ENCODE peak calls at places on chromosomes 11 and 22, in seven cellular contexts. B is HepG2, S is GM12892, E is K562, U is H1, H is GM12878, V is SK-N-SH. Z is an unnamed sample.

GRCh38 chr22:29784451-29785361 is 17.5 kb downstream of the UQCR10 start:
- DNase-seq in H (no peak), V (no peak), E (no peak), U (no peak), B (peak), S (no peak), Z (no peak)

GRCh38 chr11:45079943-45080719 is 66.3 kb upstream of the PRDM11 start:
- DNase-seq in B (no peak), H (no peak), V (no peak), E (no peak), U (no peak), S (peak), Z (peak)

GRCh38 chr22:29380032-29380781 is 8.2 kb downstream of the AP1B1 start:
- DNase-seq in U (no peak), B (no peak), V (no peak), E (no peak), S (no peak), H (no peak), Z (no peak)

GRCh38 chr11:83063073-83063754 is 8.5 kb downstream of the RAB30 start:
- DNase-seq in U (no peak), E (no peak), V (no peak), S (no peak), B (no peak), H (peak), Z (no peak)

GRCh38 chr11:9176550-9176949 is 85.2 kb upstream of the SCUBE2 start:
- DNase-seq in B (no peak), E (no peak), S (no peak), U (no peak), H (no peak), V (no peak), Z (no peak)

GRCh38 chr11:131246589-131247164 is 123.7 kb upstream of the NTM start:
- DNase-seq in S (no peak), H (no peak), V (peak), U (peak), E (peak), B (peak), Z (no peak)

GRCh38 chr11:43832536-43832935 is 48.1 kb upstream of the ALKBH3 start:
- DNase-seq in H (no peak), U (no peak), V (no peak), E (no peak), S (no peak), B (no peak), Z (no peak)

GRCh38 chr11:116111546-116111945 is 607.3 kb upstream of the CADM1 start:
- DNase-seq in U (no peak), H (no peak), B (no peak), S (no peak), E (no peak), V (no peak), Z (no peak)

GRCh38 chr11:62832346-62833234 is at the start of gene TEX54:
- DNase-seq in H (no peak), B (no peak), V (no peak), U (no peak), E (no peak), S (no peak), Z (no peak)

GRCh38 chr22:21963286-21963685 is 10.6 kb upstream of the PPM1F start:
- DNase-seq in H (no peak), E (no peak), U (no peak), S (no peak), V (no peak), B (no peak), Z (no peak)

GRCh38 chr22:26398741-26399153 is 30.3 kb upstream of the ASPHD2 start:
- DNase-seq in H (no peak), V (peak), B (no peak), U (peak), S (peak), E (peak), Z (peak)

GRCh38 chr22:22997262-22997898 is 72.9 kb upstream of the GNAZ start:
- DNase-seq in V (no peak), E (no peak), B (no peak), S (no peak), H (no peak), U (no peak), Z (no peak)

GRCh38 chr11:107276057-107276456 is 181.6 kb downstream of the CWF19L2 start:
- DNase-seq in H (no peak), V (no peak), S (no peak), E (no peak), U (no peak), B (no peak), Z (no peak)

GRCh38 chr11:99241059-99241458 is 220.3 kb downstream of the CNTN5 start:
- DNase-seq in E (no peak), V (no peak), H (no peak), U (no peak), S (no peak), B (no peak), Z (no peak)

GRCh38 chr11:96271777-96272176 is 71.2 kb downstream of the MAML2 start:
- DNase-seq in B (no peak), S (no peak), H (no peak), V (no peak), E (no peak), U (no peak), Z (no peak)

GRCh38 chr11:9717719-9718118 is 53.8 kb downstream of the SWAP70 start:
- DNase-seq in U (no peak), H (no peak), S (no peak), E (no peak), B (no peak), V (peak), Z (no peak)

GRCh38 chr11:71302911-71303310 is 50.5 kb upstream of the SHANK2 start:
- DNase-seq in S (no peak), E (no peak), H (no peak), V (no peak), U (no peak), B (no peak), Z (no peak)

GRCh38 chr11:9001736-9002135 is 2.1 kb downstream of the NRIP3 start:
- DNase-seq in B (no peak), H (no peak), V (no peak), U (no peak), E (peak), S (no peak), Z (no peak)

GRCh38 chr11:6251120-6251733 is 8.4 kb upstream of the CCKBR start:
- DNase-seq in U (peak), S (peak), H (no peak), E (peak), B (peak), V (peak), Z (peak)

GRCh38 chr11:19403196-19403895 is 162.6 kb upstream of the E2F8 start:
- DNase-seq in U (no peak), S (no peak), V (no peak), B (no peak), H (no peak), E (no peak), Z (no peak)

GRCh38 chr11:86046111-86046510 is 22.8 kb downstream of the PICALM start:
- DNase-seq in V (no peak), E (no peak), S (no peak), H (no peak), B (no peak), U (no peak), Z (no peak)

GRCh38 chr22:50250555-50251471 is at the start of gene HDAC10:
- DNase-seq in S (peak), V (peak), E (peak), H (peak), U (no peak), B (peak), Z (peak)

GRCh38 chr22:26763633-26764295 is 106.4 kb downstream of the MIAT start:
- DNase-seq in S (no peak), U (no peak), B (peak), H (no peak), E (no peak), V (no peak), Z (no peak)

GRCh38 chr22:24053481-24054226 is 42.5 kb downstream of the CABIN1 start:
- DNase-seq in S (peak), E (no peak), B (no peak), V (no peak), U (no peak), H (peak), Z (peak)

GRCh38 chr11:313787-314547 is at the start of gene IFITM1:
- DNase-seq in S (peak), U (no peak), E (peak), V (no peak), H (peak), B (no peak), Z (peak)

GRCh38 chr11:34356130-34356529 is 1.7 kb downstream of the ABTB2 start:
- DNase-seq in E (no peak), H (no peak), V (no peak), S (no peak), U (no peak), B (no peak), Z (no peak)

GRCh38 chr11:130513132-130513531 is 64.7 kb downstream of the ADAMTS15 start:
- DNase-seq in E (no peak), H (no peak), U (no peak), B (no peak), S (no peak), V (no peak), Z (no peak)

GRCh38 chr22:24938741-24939341 is 7.7 kb downstream of the LHFPL7 start:
- DNase-seq in H (no peak), E (peak), B (peak), V (peak), U (no peak), S (peak), Z (peak)

GRCh38 chr11:129750343-129751292 is 65.0 kb upstream of the TMEM45B start:
- DNase-seq in E (peak), S (peak), B (peak), U (peak), V (peak), H (no peak), Z (peak)

GRCh38 chr11:132504501-132505041 is 1027.7 kb downstream of the OPCML start:
- DNase-seq in S (no peak), V (no peak), U (peak), H (no peak), B (no peak), E (no peak), Z (no peak)

GRCh38 chr11:132496341-132496740 is 1036.0 kb downstream of the OPCML start:
- DNase-seq in H (no peak), U (no peak), S (no peak), V (no peak), E (no peak), B (no peak), Z (no peak)

GRCh38 chr11:132499661-132500060 is 1032.6 kb downstream of the OPCML start:
- DNase-seq in B (no peak), U (no peak), H (no peak), E (no peak), S (no peak), V (no peak), Z (no peak)

GRCh38 chr11:132501356-132501755 is 1030.9 kb downstream of the OPCML start:
- DNase-seq in U (no peak), V (no peak), H (no peak), S (no peak), B (no peak), E (no peak), Z (no peak)
- TF ChIP-seq TAF1 in U (no peak), V (no peak), H (no peak), S (no peak), B (no peak), E (no peak), Z (no peak)

GRCh38 chr22:32951081-32951806 is 106.9 kb downstream of the SYN3 start:
- DNase-seq in U (peak), E (no peak), V (peak), H (no peak), S (no peak), B (no peak), Z (no peak)

GRCh38 chr22:32951807-32952153 is 106.4 kb downstream of the SYN3 start:
- DNase-seq in B (no peak), E (no peak), S (no peak), U (no peak), V (peak), H (no peak), Z (no peak)

GRCh38 chr22:32947581-32947980 is 110.6 kb downstream of the SYN3 start:
- DNase-seq in B (no peak), S (no peak), U (no peak), V (no peak), E (no peak), H (no peak), Z (no peak)

GRCh38 chr22:32950366-32950765 is 107.8 kb downstream of the SYN3 start:
- DNase-seq in E (no peak), U (no peak), V (peak), S (no peak), B (no peak), H (no peak), Z (no peak)

GRCh38 chr22:32949719-32950118 is 108.5 kb downstream of the SYN3 start:
- DNase-seq in E (no peak), S (no peak), U (no peak), V (peak), H (no peak), B (peak), Z (no peak)
- TF ChIP-seq TAF1 in E (no peak), S (no peak), U (no peak), V (no peak), H (no peak), B (no peak), Z (no peak)

GRCh38 chr11:134270250-134270714 is 5.9 kb upstream of the GLB1L3 start:
- DNase-seq in E (peak), H (no peak), V (peak), U (no peak), S (no peak), B (peak), Z (no peak)
- TF ChIP-seq TAF1 in E (no peak), H (no peak), V (no peak), U (no peak), S (no peak), B (no peak), Z (no peak)

DNA sequence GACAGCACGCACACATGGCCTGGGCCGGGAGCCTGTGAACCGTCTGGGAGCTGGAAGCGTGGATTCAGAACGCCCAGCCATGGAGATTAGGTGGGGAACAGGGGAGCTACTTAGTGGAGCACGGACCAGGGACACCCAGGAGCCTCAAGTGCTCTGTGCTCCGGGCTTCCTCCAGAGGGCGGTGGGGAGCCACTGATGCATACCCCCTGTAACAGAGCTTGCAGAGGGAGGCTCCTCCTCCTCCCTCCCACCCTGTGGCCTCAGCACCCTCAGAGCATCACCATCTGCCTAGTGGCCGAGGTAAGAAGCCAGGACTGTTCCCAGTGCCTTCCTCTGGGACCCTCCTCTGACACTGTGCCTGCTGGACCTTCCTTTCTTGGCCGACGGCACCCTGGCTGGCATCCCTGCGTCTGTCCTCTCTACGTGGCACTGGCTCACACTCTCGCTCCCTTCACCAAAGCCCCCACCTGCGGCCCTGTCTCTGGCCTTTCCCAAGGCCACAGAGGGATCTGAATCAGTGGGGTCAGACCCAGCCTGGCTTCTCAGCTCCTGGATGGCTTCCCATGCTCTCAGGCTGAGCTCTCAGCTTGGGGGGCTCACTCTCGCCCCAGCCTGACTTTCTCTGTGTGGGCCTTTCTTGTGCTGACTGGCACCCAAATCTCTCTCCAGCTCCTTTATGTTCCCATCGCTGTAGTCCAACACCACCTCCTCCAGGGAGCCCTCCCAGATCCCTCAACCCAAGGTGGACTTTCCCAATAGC is 780.9 kb downstream of the BRD1 start:
- DNase-seq in V (peak), H (no peak), B (peak), S (no peak), E (peak), U (peak), Z (peak)
- TF ChIP-seq TAF1 in V (no peak), H (no peak), B (no peak), S (no peak), E (no peak), U (no peak), Z (no peak)

DNA sequence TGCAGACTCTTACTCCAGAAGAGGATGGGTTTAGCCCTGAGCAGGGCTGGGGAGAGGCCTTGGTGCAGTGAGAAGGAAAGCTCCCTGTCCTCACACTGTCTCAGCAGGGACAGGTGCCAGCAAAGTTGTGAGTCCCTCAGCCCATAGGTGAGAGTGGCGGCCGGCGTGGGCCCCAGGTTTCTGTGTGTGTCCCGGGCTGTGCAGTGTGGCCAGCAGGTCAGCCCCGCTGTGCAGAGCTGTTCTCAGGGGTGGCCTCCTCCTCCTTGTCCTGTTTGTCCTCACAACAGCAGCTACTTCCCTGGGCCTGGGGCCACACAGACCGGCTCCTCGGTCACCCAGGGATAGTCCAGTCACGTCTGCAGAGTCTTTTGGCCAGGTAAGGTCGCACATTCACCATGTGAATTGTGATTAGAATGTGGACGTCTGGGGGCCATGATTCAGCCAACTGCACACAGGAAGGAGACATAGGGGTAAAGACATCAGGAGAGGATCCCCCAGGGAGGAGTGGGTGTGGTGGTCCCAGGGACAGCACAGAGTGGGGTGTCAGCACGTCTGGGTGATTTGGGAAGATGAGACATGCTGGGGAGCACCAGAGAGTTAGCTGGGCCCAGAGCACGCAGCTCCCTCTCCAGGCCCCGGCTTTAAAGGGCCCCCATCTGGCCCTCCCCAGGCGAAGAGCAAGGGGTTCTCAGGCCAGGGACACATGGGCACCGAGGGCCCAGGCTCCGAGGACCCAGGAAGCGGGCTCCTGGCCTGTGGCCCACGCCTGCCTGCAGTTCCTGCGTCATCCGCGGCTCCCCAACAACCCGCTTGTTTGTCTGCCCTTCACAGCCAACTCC is 81.6 kb downstream of the MYEOV start:
- DNase-seq in V (no peak), S (no peak), B (no peak), H (no peak), E (no peak), U (no peak), Z (no peak)
- TF ChIP-seq TAF1 in V (no peak), S (no peak), B (no peak), H (no peak), E (no peak), U (no peak), Z (no peak)

GRCh38 chr11:65547446-65548125 is 10.6 kb downstream of the LTBP3 start:
- DNase-seq in H (no peak), V (no peak), U (no peak), S (no peak), E (no peak), B (no peak), Z (no peak)

GRCh38 chr11:65549088-65549487 is 9.1 kb downstream of the LTBP3 start:
- DNase-seq in H (no peak), V (no peak), U (no peak), E (no peak), S (no peak), B (no peak), Z (no peak)

GRCh38 chr11:65542738-65543390 is 15.3 kb downstream of the LTBP3 start:
- DNase-seq in U (no peak), S (no peak), H (no peak), B (no peak), E (no peak), V (no peak), Z (no peak)

GRCh38 chr11:65545853-65546216 is 12.3 kb downstream of the LTBP3 start:
- DNase-seq in E (no peak), S (no peak), H (no peak), U (no peak), V (no peak), B (no peak), Z (no peak)

DNA sequence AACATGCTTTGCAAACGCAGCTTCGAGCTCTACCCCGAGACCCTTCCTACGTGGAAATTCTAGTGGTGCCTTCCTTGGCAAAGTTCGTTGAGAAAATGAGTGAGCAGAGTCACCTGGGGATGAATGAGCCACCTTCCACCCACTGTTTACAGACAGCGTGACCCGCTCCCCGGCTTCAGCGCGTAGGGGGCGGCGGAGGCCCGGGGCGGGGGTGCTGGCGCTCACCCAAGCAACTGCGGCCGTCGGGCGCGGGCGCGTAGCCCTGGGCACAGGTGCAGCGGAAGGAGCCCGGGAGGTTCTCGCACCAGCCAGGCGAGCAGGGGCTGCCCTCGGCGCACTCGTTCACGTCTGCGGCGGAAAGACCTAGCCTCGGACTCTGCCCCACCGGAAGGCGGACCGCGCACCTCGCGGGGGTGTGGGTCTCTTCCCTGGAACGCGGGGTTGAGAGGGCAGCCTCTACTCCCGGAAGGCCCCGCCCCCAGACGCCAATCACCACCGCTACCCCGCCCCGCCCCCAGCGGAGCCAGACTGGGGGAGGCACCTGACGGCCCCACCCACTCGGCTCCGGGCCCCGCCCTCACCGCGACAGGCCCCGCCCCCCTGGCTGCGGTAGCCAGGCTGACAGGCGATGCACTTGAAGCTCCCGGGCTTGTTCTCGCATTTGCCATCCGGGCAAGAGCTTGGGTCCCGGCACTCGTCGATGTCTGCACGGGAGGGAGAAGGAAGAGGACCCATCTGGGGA is 11.8 kb downstream of the LTBP3 start:
- DNase-seq in H (no peak), V (peak), B (peak), E (peak), S (peak), U (no peak), Z (peak)
- TF ChIP-seq TAF1 in H (no peak), V (no peak), B (peak), E (no peak), S (no peak), U (peak), Z (no peak)

GRCh38 chr22:19877626-19878339 is 23.1 kb upstream of the GNB1L start:
- DNase-seq in S (no peak), B (no peak), V (no peak), H (no peak), E (no peak), U (no peak), Z (peak)
- TF ChIP-seq TAF1 in S (no peak), B (no peak), V (no peak), H (no peak), E (no peak), U (no peak), Z (no peak)